ENCODE peak calls at places on chromosome 18, in five cellular contexts. C is lower leg skin, O is GM23338, F is breast epithelium, T is OCI-LY7. G is an unnamed sample.

GRCh38 chr18:11323359-11323819 is 174.0 kb upstream of the PIEZO2 start:
- DNase-seq in C (no peak), O (no peak), F (no peak), T (no peak), G (no peak)

GRCh38 chr18:75173125-75173432 is 35.9 kb downstream of the PTGR3 start:
- DNase-seq in C (no peak), O (peak; percentile 35), F (no peak), T (peak; percentile 55), G (peak; percentile 85)

GRCh38 chr18:45638544-45638943 is 23.3 kb downstream of the SLC14A2 start:
- DNase-seq in C (no peak), O (no peak), F (no peak), T (no peak), G (no peak)

GRCh38 chr18:13108330-13108729 is 110.2 kb upstream of the LDLRAD4 start:
- DNase-seq in C (no peak), O (no peak), F (no peak), T (no peak), G (no peak)

GRCh38 chr18:44502221-44502620 is 178.5 kb upstream of the SETBP1 start:
- DNase-seq in C (no peak), O (no peak), F (no peak), T (no peak), G (no peak)

GRCh38 chr18:11986061-11986460 is 4.8 kb downstream of the IMPA2 start:
- DNase-seq in C (no peak), O (no peak), F (no peak), T (no peak), G (no peak)

GRCh38 chr18:34659579-34660517 is 50.2 kb upstream of the DTNA start:
- DNase-seq in C (peak; percentile 79), O (peak; percentile 95), F (peak; percentile 87), T (no peak), G (no peak)

GRCh38 chr18:69757733-69758132 is 189.9 kb downstream of the CD226 start:
- DNase-seq in C (no peak), O (peak; percentile 69), F (no peak), T (no peak), G (no peak)

GRCh38 chr18:57397440-57397839 is 37.7 kb upstream of the ONECUT2 start:
- DNase-seq in C (no peak), O (no peak), F (no peak), T (no peak), G (no peak)

GRCh38 chr18:80245781-80246655 is 1.3 kb downstream of the PARD6G start:
- DNase-seq in C (peak; percentile 63), O (peak; percentile 77), F (peak; percentile 39), T (no peak), G (no peak)

GRCh38 chr18:58288922-58289797 is 245.1 kb downstream of the NEDD4L start:
- DNase-seq in C (no peak), O (no peak), F (no peak), T (no peak), G (peak; percentile 44)

GRCh38 chr18:12374398-12374797 is 2.6 kb downstream of the AFG3L2 start:
- DNase-seq in C (no peak), O (no peak), F (no peak), T (no peak), G (no peak)

GRCh38 chr18:5057348-5058012 is 139.6 kb downstream of the AKAIN1 start:
- DNase-seq in C (peak; percentile 19), O (peak; percentile 89), F (peak; percentile 22), T (peak; percentile 74), G (peak; percentile 53)

GRCh38 chr18:55779461-55779710 is 191.4 kb upstream of the TCF4 start:
- DNase-seq in C (no peak), O (no peak), F (no peak), T (no peak), G (no peak)

GRCh38 chr18:55778731-55779460 is 190.9 kb upstream of the TCF4 start:
- DNase-seq in C (no peak), O (peak; percentile 44), F (no peak), T (no peak), G (no peak)

GRCh38 chr18:55774505-55774904 is 186.5 kb upstream of the TCF4 start:
- DNase-seq in C (no peak), O (no peak), F (no peak), T (no peak), G (no peak)

GRCh38 chr18:55777666-55778304 is 189.8 kb upstream of the TCF4 start:
- DNase-seq in C (no peak), O (no peak), F (no peak), T (no peak), G (no peak)

DNA sequence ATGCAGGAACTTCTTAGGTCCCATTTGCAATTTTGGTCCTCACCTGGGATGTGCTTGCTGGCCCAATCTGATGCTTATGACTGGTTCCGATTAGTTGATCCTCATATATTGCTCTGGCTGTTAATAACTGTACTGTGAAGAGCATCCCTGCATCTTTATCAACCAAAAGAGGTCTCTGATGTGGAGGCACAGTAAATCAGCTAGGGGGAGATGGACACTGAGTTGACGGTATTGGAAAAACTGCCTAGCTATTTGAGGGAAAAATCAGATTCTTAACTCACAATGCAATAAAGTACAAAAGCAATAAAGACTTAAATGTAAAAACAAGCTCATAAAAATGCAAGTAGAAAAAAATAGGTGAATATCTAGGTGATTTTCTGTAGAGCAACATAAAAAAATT is 188.0 kb upstream of the TCF4 start:
- DNase-seq in C (no peak), O (no peak), F (no peak), T (no peak), G (no peak)
- TF ChIP-seq CTCF in C (no peak), O (peak; percentile 18), F (no peak), T (no peak), G (no peak)

GRCh38 chr18:48039769-48040215 is 109.3 kb upstream of the SMAD2 start:
- DNase-seq in C (no peak), O (no peak), F (no peak), T (no peak), G (no peak)

GRCh38 chr18:48038636-48039035 is 108.2 kb upstream of the SMAD2 start:
- DNase-seq in C (no peak), O (no peak), F (no peak), T (no peak), G (no peak)

GRCh38 chr18:48036641-48037421 is 106.4 kb upstream of the SMAD2 start:
- DNase-seq in C (no peak), O (no peak), F (no peak), T (no peak), G (no peak)

GRCh38 chr18:48036191-48036590 is 105.7 kb upstream of the SMAD2 start:
- DNase-seq in C (no peak), O (no peak), F (no peak), T (no peak), G (no peak)

DNA sequence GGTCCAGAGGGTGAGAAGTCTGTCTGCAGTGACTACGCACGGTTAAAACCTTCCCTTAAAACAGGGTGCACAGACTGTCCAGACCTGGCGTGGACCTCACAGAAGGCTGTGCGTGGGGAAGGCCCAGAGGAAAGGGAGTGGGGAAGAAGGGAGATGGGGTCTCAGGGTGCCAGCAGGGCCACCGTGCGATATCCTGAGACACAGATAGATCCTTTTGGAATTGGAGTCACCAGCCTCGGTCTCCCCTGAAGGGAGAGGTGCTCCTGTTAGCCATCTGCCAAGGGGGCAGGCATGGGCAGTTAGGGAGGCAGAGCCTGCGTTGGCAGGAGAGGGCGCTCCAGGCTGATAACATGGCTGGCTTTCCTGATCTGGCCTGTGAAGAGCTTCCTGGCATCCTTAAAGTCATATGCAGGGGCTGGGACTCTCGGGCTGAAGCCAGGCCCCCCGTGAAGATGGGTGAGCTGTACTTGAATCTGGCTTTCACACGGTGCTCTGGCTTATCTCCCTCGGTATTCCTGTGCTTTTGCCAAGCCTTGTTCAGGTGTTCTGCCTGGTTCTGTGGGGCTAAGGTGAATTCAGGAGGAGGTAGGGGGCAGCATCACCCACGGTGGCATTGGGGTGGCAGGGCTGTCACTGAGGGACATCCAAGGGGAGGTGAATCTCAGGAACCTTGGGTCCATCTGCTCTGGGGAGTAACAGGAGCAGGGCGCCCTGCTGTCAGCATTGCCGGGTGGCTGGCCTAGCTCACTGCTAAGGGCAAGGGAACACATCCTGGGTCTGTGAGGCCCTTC is 107.2 kb upstream of the SMAD2 start:
- DNase-seq in C (no peak), O (peak; percentile 64), F (no peak), T (no peak), G (no peak)
- TF ChIP-seq CTCF in C (no peak), O (peak; percentile 81), F (peak; percentile 27), T (no peak), G (no peak)

GRCh38 chr18:65567372-65567771 is 183.4 kb upstream of the CDH7 start:
- DNase-seq in C (no peak), O (peak; percentile 46), F (no peak), T (no peak), G (no peak)
- TF ChIP-seq CTCF in C (no peak), O (peak; percentile 69), F (no peak), T (peak; percentile 29), G (no peak)

DNA sequence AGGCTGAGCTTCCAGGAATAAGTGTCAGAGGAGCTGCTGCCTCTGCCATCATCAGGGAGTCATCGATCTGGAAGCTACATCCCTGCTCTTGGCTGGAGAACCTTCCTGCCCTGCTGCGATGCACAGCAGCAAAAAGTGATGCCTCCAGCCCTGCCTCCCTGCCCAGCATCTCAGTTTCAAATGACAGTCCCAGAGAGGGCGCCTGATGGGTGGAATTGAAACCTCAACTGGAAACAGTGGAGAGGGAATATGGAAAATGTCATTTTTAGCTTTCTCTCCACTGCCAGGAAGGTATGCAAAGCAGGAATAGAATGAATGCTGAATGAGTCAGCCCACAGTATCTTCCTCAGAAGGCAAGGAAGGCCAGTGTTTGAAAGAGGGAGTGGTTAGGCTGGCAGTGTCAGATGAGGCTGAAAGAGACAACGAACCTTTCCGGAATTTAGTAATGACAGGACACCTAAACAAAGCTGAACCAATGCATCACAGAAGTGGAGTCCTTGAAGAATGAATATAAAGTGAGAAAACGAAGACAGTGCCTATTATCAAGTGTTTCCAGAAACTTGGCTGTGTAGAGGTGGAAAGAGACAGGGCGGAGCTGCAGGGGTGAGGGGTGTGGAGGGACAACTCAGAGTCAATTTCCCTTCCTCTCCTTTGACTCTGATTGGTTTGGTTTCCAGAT is 153.9 kb upstream of the NDUFV2 start:
- DNase-seq in C (no peak), O (no peak), F (no peak), T (peak; percentile 36), G (no peak)
- TF ChIP-seq CTCF in C (no peak), O (no peak), F (no peak), T (no peak), G (no peak)

GRCh38 chr18:60676807-60677206 is 304.2 kb upstream of the MC4R start:
- DNase-seq in C (no peak), O (peak; percentile 78), F (no peak), T (no peak), G (no peak)
- TF ChIP-seq CTCF in C (no peak), O (peak; percentile 67), F (no peak), T (no peak), G (no peak)

G was measured in GM10248.